ENCODE peak calls at places on chromosomes 1 and 21, in seven cellular contexts. L is sigmoid colon, W is suprapubic skin, B is endothelial cell of umbilical vein, T is SK-N-SH, F is breast epithelium, U is stomach. O is an unnamed sample.
A peak's percentile ranks its signal among the peaks of the same experiment; 100 is the strongest.

GRCh38 chr1:38138498-38139233 is 92.1 kb upstream of the POU3F1 start:
- DNase-seq in L (peak; percentile 91), B (peak; percentile 79), U (peak; percentile 82), W (no peak), T (no peak), F (peak; percentile 94), O (peak; percentile 86)

GRCh38 chr1:151458936-151459330 is 361 bp downstream of the POGZ start:
- DNase-seq in L (peak; percentile 84), B (peak; percentile 35), F (peak; percentile 34), U (peak; percentile 63), T (peak; percentile 86), W (peak; percentile 78), O (peak; percentile 40)

GRCh38 chr1:91511386-91511785 is 10.7 kb downstream of the CDC7 start:
- DNase-seq in W (no peak), U (no peak), T (no peak), F (no peak), L (no peak), B (peak; percentile 57), O (no peak)

GRCh38 chr1:112508242-112509004 is at the start of gene WNT2B:
- DNase-seq in T (peak; percentile 85), F (no peak), U (peak; percentile 36), B (peak; percentile 12), L (no peak), W (peak; percentile 68), O (no peak)

GRCh38 chr21:25313891-25314646 is 293.2 kb downstream of the MRPL39 start:
- DNase-seq in U (no peak), B (no peak), F (no peak), L (no peak), T (peak; percentile 23), W (no peak), O (no peak)

GRCh38 chr1:155002479-155003226 is at the start of gene ZBTB7B:
- DNase-seq in U (peak; percentile 62), L (no peak), T (no peak), B (peak; percentile 54), W (no peak), F (no peak), O (peak; percentile 49)

GRCh38 chr1:208977861-208978260 is 605.7 kb upstream of the CAMK1G start:
- DNase-seq in W (no peak), F (no peak), L (no peak), B (no peak), T (no peak), U (no peak), O (no peak)

GRCh38 chr1:245874942-245875580 is 632.0 kb downstream of the SMYD3 start:
- DNase-seq in U (peak; percentile 87), F (peak; percentile 19), W (no peak), L (peak; percentile 94), B (peak; percentile 95), T (peak; percentile 82), O (peak; percentile 84)

GRCh38 chr1:39116116-39116607 is 88.3 kb upstream of the MACF1 start:
- DNase-seq in L (no peak), F (no peak), B (peak; percentile 29), W (no peak), T (no peak), U (no peak), O (no peak)

GRCh38 chr21:29725025-29725736 is 214.6 kb downstream of the GRIK1 start:
- DNase-seq in F (no peak), B (no peak), L (no peak), W (no peak), U (no peak), T (no peak), O (no peak)

GRCh38 chr1:244758700-244759099 is 76.8 kb upstream of the COX20 start:
- DNase-seq in T (no peak), W (no peak), F (no peak), L (no peak), B (no peak), U (no peak), O (no peak)

GRCh38 chr1:168552961-168553360 is 9.2 kb upstream of the XCL2 start:
- DNase-seq in B (no peak), U (no peak), F (no peak), L (no peak), W (no peak), T (no peak), O (no peak)

GRCh38 chr1:184975208-184975875 is 1.0 kb upstream of the NIBAN1 start:
- DNase-seq in T (no peak), F (no peak), U (peak; percentile 52), B (no peak), W (no peak), L (no peak), O (no peak)

GRCh38 chr21:42500736-42501135 is 4.7 kb upstream of the RSPH1 start:
- DNase-seq in L (no peak), B (no peak), T (no peak), F (no peak), W (no peak), U (no peak), O (no peak)

GRCh38 chr1:94599090-94599813 is 57.7 kb upstream of the F3 start:
- DNase-seq in B (no peak), F (peak; percentile 65), T (no peak), W (no peak), L (no peak), U (peak; percentile 62), O (peak; percentile 29)

GRCh38 chr1:56545711-56546110 is 33.7 kb downstream of the PLPP3 start:
- DNase-seq in T (no peak), U (peak; percentile 90), L (no peak), B (no peak), W (no peak), F (peak; percentile 28), O (peak; percentile 53)

GRCh38 chr1:18469514-18469913 is 11.2 kb upstream of the KLHDC7A start:
- DNase-seq in U (no peak), F (no peak), W (no peak), T (no peak), L (no peak), B (no peak), O (no peak)

GRCh38 chr1:16440150-16440479 is 409 bp upstream of the NECAP2 start:
- DNase-seq in T (no peak), F (peak; percentile 21), U (no peak), W (no peak), L (no peak), B (no peak), O (peak; percentile 6)

GRCh38 chr1:219126267-219126862 is 47.3 kb upstream of the LYPLAL1 start:
- DNase-seq in B (no peak), U (no peak), T (no peak), F (no peak), W (no peak), L (no peak), O (peak; percentile 10)

GRCh38 chr1:237851209-237851845 is 39.4 kb downstream of the ZP4 start:
- DNase-seq in T (peak; percentile 50), L (no peak), B (no peak), U (peak; percentile 38), W (no peak), F (no peak), O (no peak)

GRCh38 chr1:173112129-173112528 is 61.4 kb upstream of the TNFSF18 start:
- DNase-seq in U (no peak), W (no peak), T (no peak), F (no peak), L (no peak), B (peak; percentile 76), O (no peak)

GRCh38 chr1:162629651-162630050 is 2.6 kb upstream of the DDR2 start:
- DNase-seq in L (no peak), F (no peak), W (no peak), T (no peak), U (no peak), B (peak; percentile 86), O (no peak)

GRCh38 chr1:85237613-85238012 is 21.8 kb downstream of the C1orf52 start:
- DNase-seq in F (no peak), U (no peak), W (no peak), T (no peak), B (no peak), L (no peak), O (no peak)
- H3K27ac ChIP-seq in F (no peak overlapping the region), U (no peak overlapping the region), W (no peak overlapping the region), T (no peak overlapping the region), B (no peak overlapping the region), L (no peak overlapping the region), O (no peak overlapping the region)

DNA sequence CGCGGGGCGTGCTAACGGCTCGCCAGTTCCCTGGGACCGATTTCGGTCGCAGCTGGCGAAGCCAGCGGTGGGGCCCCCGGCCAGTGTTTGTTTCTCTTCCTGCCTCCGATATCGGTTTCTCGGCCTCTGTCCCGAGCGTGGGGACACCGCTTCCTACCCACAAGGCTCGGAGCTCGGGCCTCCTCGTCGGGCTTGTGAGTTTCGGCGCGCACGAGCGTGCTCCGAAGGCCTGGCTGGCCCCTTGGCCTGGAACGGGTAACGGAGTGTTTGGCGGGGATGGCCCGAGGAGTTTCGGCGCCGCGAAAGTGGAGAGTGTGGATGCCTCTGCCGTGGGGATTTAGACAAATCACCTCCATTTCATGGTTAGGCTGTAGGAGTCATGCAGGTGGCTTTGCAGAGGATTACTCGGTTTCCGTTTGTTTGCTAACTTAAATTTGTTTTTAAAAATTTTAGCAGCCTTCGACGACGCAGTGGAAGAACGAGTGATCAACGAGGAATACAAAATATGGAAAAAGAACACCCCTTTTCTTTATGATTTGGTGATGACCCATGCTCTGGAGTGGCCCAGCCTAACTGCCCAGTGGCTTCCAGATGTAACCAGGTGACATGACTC is 559 bp downstream of the RBBP4 start:
- DNase-seq in T (no peak), F (no peak), U (no peak), L (no peak), B (no peak), W (no peak), O (no peak)
- TF ChIP-seq POLR2AphosphoS5 in T (no peak), F (no peak), U (no peak), L (no peak), B (peak; percentile 11), W (no peak), O (no peak)

GRCh38 chr21:38487906-38488639 is 10.2 kb downstream of the ERG start:
- DNase-seq in B (peak; percentile 75), L (no peak), U (no peak), W (no peak), F (no peak), T (no peak), O (no peak)

GRCh38 chr21:38486705-38487104 is 11.6 kb downstream of the ERG start:
- DNase-seq in L (no peak), B (no peak), W (no peak), U (no peak), F (no peak), T (no peak), O (no peak)

GRCh38 chr21:38489283-38489677 is 9.0 kb downstream of the ERG start:
- DNase-seq in W (no peak), T (no peak), B (no peak), U (no peak), F (no peak), L (no peak), O (no peak)

GRCh38 chr21:38488640-38489282 is 9.5 kb downstream of the ERG start:
- DNase-seq in L (no peak), B (peak; percentile 81), U (no peak), T (no peak), F (no peak), W (no peak), O (no peak)

GRCh38 chr21:38486221-38486620 is 12.1 kb downstream of the ERG start:
- DNase-seq in F (no peak), T (no peak), L (no peak), B (peak; percentile 78), W (no peak), U (no peak), O (no peak)
- H3K27ac ChIP-seq in F (no peak overlapping the region), T (no peak overlapping the region), L (no peak overlapping the region), B (peak overlapping the region; percentile 100), W (no peak overlapping the region), U (no peak overlapping the region), O (no peak overlapping the region)

GRCh38 chr1:114669562-114670082 is at the start of gene DENND2C:
- DNase-seq in F (no peak), T (no peak), B (no peak), W (no peak), L (no peak), U (no peak), O (no peak)
- TF ChIP-seq POLR2AphosphoS5 in F (peak; percentile 20), T (no peak), B (no peak), W (no peak), L (peak; percentile 46), U (no peak), O (no peak)